ENCODE peak calls at places on chromosomes 3 and 15, in seven cellular contexts. B, V, G, Z, P, E and J are unnamed samples.

GRCh38 chr3:128342701-128343180 is 123.9 kb downstream of the DNAJB8 start:
- DNase-seq in E (no peak), G (no peak), P (no peak), V (no peak), B (no peak), Z (no peak), J (no peak)

GRCh38 chr3:115989927-115990326 is 366.6 kb downstream of the GAP43 start:
- DNase-seq in E (no peak), P (no peak), G (no peak), V (no peak), B (no peak), Z (peak; percentile 88), J (no peak)

GRCh38 chr15:98996619-98997018 is 11.0 kb downstream of the PGPEP1L start:
- DNase-seq in E (no peak), G (no peak), Z (no peak), P (no peak), V (no peak), B (no peak), J (no peak)

GRCh38 chr3:169324454-169324789 is 339.1 kb downstream of the MECOM start:
- DNase-seq in P (no peak), Z (no peak), G (no peak), E (no peak), B (no peak), V (no peak), J (no peak)

GRCh38 chr3:47002490-47003410 is 23.3 kb downstream of the NBEAL2 start:
- DNase-seq in B (no peak), Z (no peak), E (peak; percentile 11), G (no peak), P (peak; percentile 36), V (no peak), J (no peak)

GRCh38 chr15:62035256-62035908 is 24.9 kb downstream of the VPS13C start:
- DNase-seq in B (peak; percentile 55), Z (peak; percentile 50), P (no peak), G (no peak), E (no peak), V (no peak), J (no peak)

GRCh38 chr15:88491158-88491557 is 23.6 kb downstream of the MRPS11 start:
- DNase-seq in Z (no peak), E (no peak), B (no peak), P (no peak), G (no peak), V (peak; percentile 48), J (no peak)

GRCh38 chr3:50345586-50345985 is at the start of gene ZMYND10:
- DNase-seq in Z (peak; percentile 45), E (peak; percentile 43), P (peak; percentile 82), G (peak; percentile 79), V (peak; percentile 52), B (peak; percentile 64), J (peak; percentile 89)

GRCh38 chr15:92638291-92638708 is 17.3 kb downstream of the FAM174B start:
- DNase-seq in P (no peak), B (no peak), V (no peak), Z (no peak), E (peak; percentile 72), G (no peak), J (no peak)

GRCh38 chr3:192130534-192131132 is 596.7 kb downstream of the FGF12 start:
- DNase-seq in G (no peak), B (peak; percentile 44), P (peak; percentile 12), Z (peak; percentile 56), V (peak; percentile 55), E (peak; percentile 51), J (peak; percentile 21)

GRCh38 chr3:72887723-72888545 is at the start of gene GXYLT2:
- DNase-seq in E (peak; percentile 67), V (peak; percentile 48), Z (peak; percentile 33), B (peak; percentile 82), P (peak; percentile 85), G (peak; percentile 47), J (peak; percentile 78)
- TF ChIP-seq CTCF in E (peak; percentile 4), V (no peak), Z (no peak), B (no peak), P (no peak), G (no peak), J (no peak)

GRCh38 chr15:42575188-42576039 is at the start of gene STARD9:
- DNase-seq in V (peak; percentile 99), E (peak; percentile 97), Z (peak; percentile 98), G (peak; percentile 98), P (peak; percentile 98), B (peak; percentile 99), J (peak; percentile 98)
- TF ChIP-seq CTCF in V (no peak), E (no peak), Z (peak; percentile 13), G (peak; percentile 3), P (no peak), B (no peak), J (no peak)

DNA sequence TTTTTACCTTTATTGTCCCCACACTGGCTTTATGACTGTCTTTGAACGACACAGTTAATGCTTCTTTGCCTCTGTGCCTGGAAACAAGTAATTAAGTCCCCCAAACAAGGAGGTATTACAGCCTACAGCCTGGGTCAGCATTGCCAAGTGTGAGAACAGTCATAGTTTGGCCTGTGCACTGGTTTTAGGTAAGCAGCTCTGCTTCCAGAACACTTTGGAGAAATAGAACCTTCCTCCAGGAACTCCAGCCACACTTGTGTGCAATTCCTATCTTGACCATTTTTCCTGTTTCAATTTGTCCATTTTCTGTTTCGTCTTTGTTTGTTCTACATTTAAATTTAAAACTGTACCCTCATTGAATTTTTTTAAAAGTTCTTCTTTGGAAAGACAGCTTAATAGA is 568.2 kb downstream of the TUSC7 start:
- DNase-seq in G (no peak), Z (no peak), P (no peak), V (no peak), B (no peak), E (no peak), J (no peak)
- TF ChIP-seq CTCF in G (no peak), Z (no peak), P (no peak), V (no peak), B (no peak), E (no peak), J (no peak)

DNA sequence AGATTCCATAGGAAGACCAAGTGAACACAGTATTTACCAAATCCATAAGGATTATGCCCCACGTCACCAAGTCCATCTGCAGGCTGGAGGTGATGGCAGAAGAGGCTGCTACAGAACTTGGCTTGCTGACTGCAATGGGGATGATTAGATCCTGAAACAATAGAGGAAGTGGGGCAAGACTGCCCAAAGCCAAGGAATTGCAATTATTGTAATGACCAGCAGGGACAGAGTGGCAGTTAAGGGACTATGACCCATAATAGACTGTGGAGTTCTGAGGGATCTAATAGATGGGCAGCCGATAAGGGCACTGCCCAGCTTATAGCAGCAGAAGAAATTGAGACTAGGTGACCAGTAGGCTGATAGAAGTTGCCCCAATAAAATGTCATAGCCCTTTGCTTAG is 108.4 kb downstream of the MINAR1 start:
- DNase-seq in G (no peak), Z (no peak), V (no peak), B (no peak), E (no peak), P (no peak), J (no peak)
- TF ChIP-seq CTCF in G (no peak), Z (peak; percentile 37), V (no peak), B (no peak), E (no peak), P (no peak), J (no peak)